ENCODE peak calls at places on chromosome 2, in four cellular contexts. V, F, I and S are unnamed samples.
A peak's percentile ranks its signal among the peaks of the same experiment; 100 is the strongest.

GRCh38 chr2:231238694-231239093 is 40.3 kb downstream of the ARMC9 start:
- DNase-seq in V (no peak), F (no peak), I (no peak), S (no peak)

GRCh38 chr2:84919885-84920580 is 14.6 kb downstream of the TMSB10 start:
- DNase-seq in V (peak; percentile 92), F (peak; percentile 22), I (peak; percentile 95), S (no peak)

GRCh38 chr2:224882291-224883171 is 159.7 kb downstream of the DOCK10 start:
- DNase-seq in V (no peak), F (no peak), I (no peak), S (no peak)

GRCh38 chr2:216006164-216006663 is 7.1 kb downstream of the MREG start:
- DNase-seq in V (no peak), F (peak; percentile 15), I (no peak), S (no peak)

GRCh38 chr2:189954989-189955388 is 107.5 kb downstream of the MSTN start:
- DNase-seq in V (no peak), F (no peak), I (no peak), S (no peak)

GRCh38 chr2:230814616-230815015 is 50.1 kb upstream of the ITM2C start:
- DNase-seq in V (no peak), F (no peak), I (peak; percentile 25), S (no peak)

GRCh38 chr2:174779361-174779928 is 15.2 kb upstream of the CHRNA1 start:
- DNase-seq in V (no peak), F (no peak), I (no peak), S (no peak)

GRCh38 chr2:8886876-8887275 is 49.5 kb upstream of the KIDINS220 start:
- DNase-seq in V (no peak), F (no peak), I (no peak), S (no peak)

GRCh38 chr2:106193491-106193976 is 567 bp downstream of the UXS1 start:
- DNase-seq in V (no peak), F (no peak), I (peak; percentile 15), S (peak; percentile 49)

GRCh38 chr2:133171396-133172004 is 396.8 kb downstream of the NCKAP5 start:
- DNase-seq in V (peak; percentile 48), F (no peak), I (peak; percentile 58), S (peak; percentile 23)

GRCh38 chr2:119693567-119693966 is 14.6 kb downstream of the TMEM177 start:
- DNase-seq in V (no peak), F (no peak), I (no peak), S (no peak)

GRCh38 chr2:32523711-32524110 is 104.1 kb upstream of the TTC27 start:
- DNase-seq in V (no peak), F (no peak), I (no peak), S (no peak)

GRCh38 chr2:201116115-201116958 is at the start of gene CFLAR:
- DNase-seq in V (no peak), F (peak; percentile 74), I (peak; percentile 94), S (peak; percentile 76)

GRCh38 chr2:19352946-19353720 is 5.3 kb downstream of the OSR1 start:
- DNase-seq in V (no peak), F (no peak), I (no peak), S (no peak)

GRCh38 chr2:6342273-6342920 is 523.3 kb downstream of the CMPK2 start:
- DNase-seq in V (no peak), F (no peak), I (no peak), S (no peak)

GRCh38 chr2:105487142-105488069 is 88.6 kb upstream of the FHL2 start:
- DNase-seq in V (no peak), F (no peak), I (no peak), S (no peak)

GRCh38 chr2:56729212-56729611 is 545.4 kb downstream of the CCDC85A start:
- DNase-seq in V (no peak), F (no peak), I (no peak), S (no peak)

GRCh38 chr2:112033600-112033999 is 21.5 kb upstream of the TMEM87B start:
- DNase-seq in V (no peak), F (no peak), I (no peak), S (no peak)

GRCh38 chr2:181457741-181458425 is 697 bp downstream of the ITGA4 start:
- DNase-seq in V (no peak), F (peak; percentile 57), I (no peak), S (peak; percentile 69)

GRCh38 chr2:45344502-45344901 is 266.6 kb downstream of the SRBD1 start:
- DNase-seq in V (no peak), F (no peak), I (no peak), S (no peak)

GRCh38 chr2:72576861-72577260 is 249.0 kb downstream of the EXOC6B start:
- DNase-seq in V (no peak), F (no peak), I (no peak), S (no peak)

GRCh38 chr2:186570587-186570986 is 19.3 kb upstream of the ITGAV start:
- DNase-seq in V (no peak), F (no peak), I (peak; percentile 50), S (peak; percentile 40)

GRCh38 chr2:69565431-69565839 is 78.1 kb downstream of the AAK1 start:
- DNase-seq in V (peak; percentile 41), F (peak; percentile 78), I (peak; percentile 61), S (peak; percentile 86)

GRCh38 chr2:70987386-70987785 is 7.3 kb downstream of the TEX261 start:
- DNase-seq in V (no peak), F (no peak), I (no peak), S (no peak)

GRCh38 chr2:210366675-210367080 is 51.7 kb upstream of the MYL1 start:
- DNase-seq in V (no peak), F (no peak), I (no peak), S (no peak)

GRCh38 chr2:233443511-233444183 is 89.4 kb downstream of the DGKD start:
- DNase-seq in V (no peak), F (peak; percentile 86), I (peak; percentile 69), S (peak; percentile 82)

GRCh38 chr2:67917332-67918054 is 145.3 kb downstream of the C1D start:
- DNase-seq in V (no peak), F (no peak), I (no peak), S (no peak)

GRCh38 chr2:2845796-2846315 is 514.8 kb upstream of the MYT1L start:
- DNase-seq in V (no peak), F (no peak), I (no peak), S (no peak)

GRCh38 chr2:23435250-23436035 is 50.5 kb downstream of the KLHL29 start:
- DNase-seq in V (no peak), F (no peak), I (no peak), S (no peak)

GRCh38 chr2:84323890-84324289 is 135.2 kb downstream of the SUCLG1 start:
- DNase-seq in V (no peak), F (no peak), I (no peak), S (no peak)

GRCh38 chr2:239157269-239157668 is 243.6 kb downstream of the HDAC4 start:
- DNase-seq in V (no peak), F (no peak), I (no peak), S (no peak)

DNA sequence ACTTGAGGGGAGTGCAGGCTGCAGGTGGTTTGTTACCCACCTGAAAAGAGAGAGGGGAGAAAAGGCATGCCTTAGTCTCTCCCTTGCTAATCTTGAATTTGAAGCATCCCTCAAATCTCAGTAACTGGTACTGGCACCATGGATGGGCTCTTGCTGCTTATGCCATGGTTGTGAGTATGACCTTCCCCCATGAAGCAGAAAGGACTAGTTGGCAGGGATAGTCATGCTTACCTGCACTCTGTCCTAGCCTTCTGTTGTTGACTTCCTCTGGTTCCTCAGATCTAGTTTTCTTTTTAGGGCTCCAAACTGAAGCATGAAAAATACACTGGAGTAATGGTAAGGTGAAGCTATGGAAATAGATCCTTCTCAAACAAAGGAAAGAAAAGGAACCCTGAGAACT is 191.2 kb downstream of the SPAG16 start:
- DNase-seq in V (no peak), F (no peak), I (no peak), S (no peak)
- H3K9me3 ChIP-seq in V (peaks cover 2% of the 10 kb centered on the region), F (peaks cover 5% of the 10 kb centered on the region), I (peaks cover 93% of the 10 kb centered on the region), S (no peaks in the 10 kb centered on the region)

DNA sequence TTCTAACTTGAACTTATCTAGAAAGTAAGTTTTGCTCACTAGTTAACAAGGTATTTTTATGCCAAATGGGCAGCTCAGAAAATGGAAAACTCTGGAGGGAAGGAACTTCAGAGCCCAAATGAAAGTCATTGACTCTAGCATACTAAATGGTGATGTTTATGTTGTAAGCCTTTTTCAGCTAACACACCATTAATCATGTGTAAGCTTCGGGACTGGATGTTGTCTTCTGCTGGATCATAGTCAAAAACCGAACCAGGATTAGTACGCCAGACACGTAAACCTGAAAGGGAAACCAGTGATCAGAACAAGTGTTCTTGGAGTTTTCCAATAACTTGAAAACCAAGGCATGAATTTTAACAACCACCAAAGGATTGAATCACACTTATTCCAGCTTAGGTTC is 81.8 kb downstream of the RIF1 start:
- DNase-seq in V (no peak), F (no peak), I (no peak), S (no peak)
- H3K9me3 ChIP-seq in V (no peaks in the 10 kb centered on the region), F (no peaks in the 10 kb centered on the region), I (no peaks in the 10 kb centered on the region), S (no peaks in the 10 kb centered on the region)

DNA sequence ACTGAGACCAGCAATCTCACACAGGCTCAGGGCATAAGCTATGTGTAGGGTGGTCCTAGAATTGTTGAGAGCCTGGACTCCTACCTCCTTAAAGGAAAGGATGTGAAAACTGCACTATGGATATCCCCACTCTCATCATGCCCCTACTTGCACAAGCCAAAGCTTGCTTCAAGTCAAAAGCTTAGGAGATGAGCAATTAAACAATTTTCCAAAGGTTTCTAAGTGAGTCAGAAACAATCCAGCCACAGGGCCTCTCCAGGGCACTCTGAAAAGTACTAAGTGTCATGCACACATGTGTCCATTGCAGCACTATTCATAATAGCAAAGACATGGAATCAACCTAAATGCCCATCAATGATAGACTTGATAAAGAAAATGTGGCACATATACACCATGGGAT is 215.4 kb downstream of the AFF3 start:
- DNase-seq in V (no peak), F (no peak), I (no peak), S (no peak)
- H3K9me3 ChIP-seq in V (no peaks in the 10 kb centered on the region), F (no peaks in the 10 kb centered on the region), I (no peaks in the 10 kb centered on the region), S (no peaks in the 10 kb centered on the region)

DNA sequence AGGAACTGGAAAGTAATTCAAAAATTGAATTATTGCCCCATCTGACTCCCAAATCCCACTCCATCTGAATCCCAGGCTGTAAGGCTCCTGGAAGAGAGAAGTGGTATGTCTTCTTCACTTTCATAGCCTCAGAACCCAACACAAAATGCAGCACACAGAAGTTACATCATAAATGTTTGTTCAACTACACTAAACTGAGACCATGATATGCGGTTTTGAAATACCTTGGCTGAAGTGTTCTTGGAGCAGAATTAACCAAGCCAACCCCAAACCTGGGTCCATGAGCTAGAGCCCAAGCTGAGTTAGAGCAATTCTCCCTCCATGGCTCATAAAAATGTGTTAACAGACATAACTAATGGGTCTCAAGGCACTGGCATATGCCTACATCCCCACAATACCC is 23.3 kb downstream of the NEB start:
- DNase-seq in V (no peak), F (no peak), I (no peak), S (no peak)
- H3K9me3 ChIP-seq in V (no peaks in the 10 kb centered on the region), F (no peaks in the 10 kb centered on the region), I (no peaks in the 10 kb centered on the region), S (no peaks in the 10 kb centered on the region)

GRCh38 chr2:148701039-148701438 is 56.5 kb downstream of the EPC2 start:
- DNase-seq in V (no peak), F (no peak), I (no peak), S (no peak)
- H3K9me3 ChIP-seq in V (peaks cover 16% of the 10 kb centered on the region), F (no peaks in the 10 kb centered on the region), I (peaks cover 22% of the 10 kb centered on the region), S (no peaks in the 10 kb centered on the region)

DNA sequence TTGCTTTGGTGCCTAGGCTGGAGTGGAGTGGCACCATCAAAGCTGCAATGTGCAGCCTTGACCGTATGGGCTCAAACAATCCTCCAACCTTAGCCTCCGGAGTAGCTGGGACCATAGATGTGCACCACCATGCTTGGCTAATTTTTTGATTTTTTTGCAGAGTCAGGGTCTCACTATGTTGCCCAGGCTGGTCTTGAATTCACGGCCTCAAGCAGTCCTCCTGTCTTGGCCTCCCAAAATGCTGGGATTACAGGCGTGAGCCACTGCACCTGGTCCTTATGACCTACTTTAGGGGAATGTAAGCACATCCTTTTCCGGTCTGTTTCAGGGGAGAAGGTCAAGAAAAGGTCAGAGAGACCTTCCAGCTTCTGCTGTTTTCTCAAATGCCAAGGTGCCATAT is 53.4 kb upstream of the SPRED2 start:
- DNase-seq in V (no peak), F (no peak), I (no peak), S (no peak)
- H3K9me3 ChIP-seq in V (peaks cover 8% of the 10 kb centered on the region), F (peaks cover 6% of the 10 kb centered on the region), I (no peaks in the 10 kb centered on the region), S (no peaks in the 10 kb centered on the region)

GRCh38 chr2:172512810-172513523 is 42.9 kb upstream of the PDK1 start:
- DNase-seq in V (no peak), F (no peak), I (peak; percentile 10), S (no peak)
- H3K9me3 ChIP-seq in V (no peaks in the 10 kb centered on the region), F (peaks cover 15% of the 10 kb centered on the region), I (peaks cover 32% of the 10 kb centered on the region), S (no peaks in the 10 kb centered on the region)